ENCODE peak calls at places on chromosomes 3 and 15, in eight cellular contexts. M is psoas muscle, J is PC-9, W is fibroblast of lung, P is right lobe of liver, Z is suprapubic skin, Y is OCI-LY7, U is left lung. D is an unnamed sample.

GRCh38 chr15:86591994-86592746 is 512.5 kb downstream of the AGBL1 start:
- DNase-seq in M (peak; percentile 54), J (no peak), W (no peak), P (no peak), Z (no peak), Y (no peak), U (no peak), D (no peak)

GRCh38 chr3:12425850-12426579 is 58.3 kb upstream of the TSEN2 start:
- DNase-seq in M (no peak), J (no peak), W (no peak), P (no peak), Z (no peak), Y (no peak), U (no peak), D (no peak)

GRCh38 chr3:44208086-44208485 is 33.6 kb upstream of the TOPAZ1 start:
- DNase-seq in M (no peak), J (no peak), W (no peak), P (no peak), Z (no peak), Y (no peak), U (no peak), D (no peak)

GRCh38 chr3:182810574-182811268 is 17.4 kb downstream of the ATP11B start:
- DNase-seq in M (no peak), J (no peak), W (peak; percentile 63), P (no peak), Z (no peak), Y (no peak), U (no peak), D (no peak)

GRCh38 chr3:127709320-127710060 is 36.7 kb downstream of the ABTB1 start:
- DNase-seq in M (no peak), J (no peak), W (peak; percentile 31), P (no peak), Z (peak; percentile 19), Y (no peak), U (peak; percentile 10), D (peak; percentile 41)

GRCh38 chr3:139302084-139302800 is 41.6 kb upstream of the MRPS22 start:
- DNase-seq in M (peak; percentile 37), J (peak; percentile 97), W (peak; percentile 94), P (no peak), Z (peak; percentile 79), Y (no peak), U (peak; percentile 47), D (no peak)

GRCh38 chr15:89654847-89655805 is at the start of gene KIF7:
- DNase-seq in M (peak; percentile 48), J (peak; percentile 39), W (peak; percentile 57), P (no peak), Z (peak; percentile 63), Y (no peak), U (no peak), D (no peak)

GRCh38 chr3:122754867-122755835 is 38.5 kb downstream of the HSPBAP1 start:
- DNase-seq in M (no peak), J (peak; percentile 44), W (peak; percentile 50), P (no peak), Z (no peak), Y (peak; percentile 48), U (no peak), D (no peak)

GRCh38 chr3:151085227-151085888 is at the start of gene MED12L:
- DNase-seq in M (peak; percentile 71), J (peak; percentile 42), W (peak; percentile 70), P (peak; percentile 76), Z (no peak), Y (peak; percentile 90), U (peak; percentile 74), D (no peak)

GRCh38 chr3:88034463-88034862 is 24.3 kb downstream of the CGGBP1 start:
- DNase-seq in M (no peak), J (no peak), W (no peak), P (no peak), Z (no peak), Y (no peak), U (no peak), D (no peak)

GRCh38 chr3:47503033-47503432 is 10.5 kb downstream of the ELP6 start:
- DNase-seq in M (no peak), J (no peak), W (no peak), P (no peak), Z (no peak), Y (no peak), U (no peak), D (no peak)

GRCh38 chr15:89575656-89576416 is 567 bp downstream of the TICRR start:
- DNase-seq in M (no peak), J (no peak), W (no peak), P (peak; percentile 63), Z (peak; percentile 77), Y (peak; percentile 25), U (peak; percentile 36), D (peak; percentile 78)

GRCh38 chr3:100615684-100616083 is 6.3 kb downstream of the ADGRG7 start:
- DNase-seq in M (no peak), J (no peak), W (peak; percentile 16), P (no peak), Z (no peak), Y (no peak), U (no peak), D (no peak)

GRCh38 chr3:59189561-59190338 is 139.9 kb upstream of the CFAP20DC start:
- DNase-seq in M (no peak), J (no peak), W (no peak), P (no peak), Z (no peak), Y (no peak), U (no peak), D (no peak)

GRCh38 chr3:111819912-111820311 is 39.2 kb upstream of the PHLDB2 start:
- DNase-seq in M (no peak), J (no peak), W (no peak), P (no peak), Z (no peak), Y (no peak), U (no peak), D (no peak)

GRCh38 chr3:40336511-40337135 is 27.1 kb downstream of the EIF1B start:
- DNase-seq in M (no peak), J (no peak), W (no peak), P (no peak), Z (no peak), Y (no peak), U (no peak), D (no peak)

GRCh38 chr3:128282392-128283196 is 129.3 kb downstream of the EEFSEC start:
- DNase-seq in M (peak; percentile 76), J (no peak), W (peak; percentile 54), P (peak; percentile 73), Z (peak; percentile 74), Y (no peak), U (no peak), D (peak; percentile 74)

GRCh38 chr3:126900859-126901540 is 81.9 kb upstream of the PLXNA1 start:
- DNase-seq in M (no peak), J (no peak), W (no peak), P (no peak), Z (no peak), Y (no peak), U (no peak), D (no peak)

GRCh38 chr3:183295211-183295610 is 42.2 kb downstream of the B3GNT5 start:
- DNase-seq in M (peak; percentile 47), J (peak; percentile 98), W (peak; percentile 97), P (peak; percentile 60), Z (peak; percentile 67), Y (no peak), U (peak; percentile 54), D (no peak)

GRCh38 chr15:41971893-41972340 is 440 bp downstream of the EHD4 start:
- DNase-seq in M (no peak), J (no peak), W (no peak), P (no peak), Z (no peak), Y (no peak), U (no peak), D (peak; percentile 76)

GRCh38 chr3:171028779-171029232 is 2.3 kb upstream of the SLC2A2 start:
- DNase-seq in M (no peak), J (peak; percentile 81), W (peak; percentile 81), P (no peak), Z (no peak), Y (no peak), U (no peak), D (no peak)

DNA sequence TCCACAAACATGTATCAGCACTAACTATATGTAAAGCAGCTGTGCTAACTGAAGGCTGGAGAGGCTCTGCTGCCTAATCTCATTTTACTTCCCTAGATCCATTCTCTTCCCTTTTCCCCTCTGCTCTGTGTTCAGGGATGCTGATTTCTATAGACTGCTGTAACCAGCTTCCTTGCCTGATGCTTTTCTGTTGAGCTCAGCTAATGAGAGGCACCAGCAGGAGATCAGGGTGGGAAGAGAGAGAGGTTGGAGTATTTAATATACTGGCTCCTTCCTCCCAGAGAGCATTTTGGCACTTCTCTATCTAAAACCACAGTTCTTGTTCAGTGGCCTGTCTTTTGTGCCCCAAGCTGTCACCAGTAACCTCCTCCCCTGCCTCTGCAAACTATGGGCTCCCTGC is 69.6 kb downstream of the CADPS start:
- DNase-seq in M (no peak), J (no peak), W (no peak), P (no peak), Z (no peak), Y (no peak), U (no peak), D (no peak)
- H3K27ac ChIP-seq in M (no peak overlapping the region), J (no peak overlapping the region), W (no peak overlapping the region), P (no peak overlapping the region), Z (no peak overlapping the region), Y (peak overlapping the region; percentile 67), U (no peak overlapping the region), D (no peak overlapping the region)

GRCh38 chr15:45253330-45253729 is 1.3 kb downstream of the SLC28A2 start:
- DNase-seq in M (no peak), J (no peak), W (no peak), P (no peak), Z (no peak), Y (peak; percentile 14), U (no peak), D (no peak)
- TF ChIP-seq CTCF in M (no peak), J (peak; percentile 38), W (no peak), P (peak; percentile 10), Z (no peak), Y (peak; percentile 72), U (no peak), D (no peak)

GRCh38 chr15:58049520-58050227 is 15.8 kb downstream of the ALDH1A2 start:
- DNase-seq in M (no peak), J (no peak), W (no peak), P (no peak), Z (no peak), Y (no peak), U (no peak), D (no peak)

GRCh38 chr15:58057559-58057958 is 8.0 kb downstream of the ALDH1A2 start:
- DNase-seq in M (no peak), J (no peak), W (no peak), P (no peak), Z (no peak), Y (no peak), U (no peak), D (no peak)

GRCh38 chr15:58056015-58056414 is 9.5 kb downstream of the ALDH1A2 start:
- DNase-seq in M (no peak), J (no peak), W (no peak), P (no peak), Z (no peak), Y (no peak), U (no peak), D (no peak)

GRCh38 chr15:58052334-58052733 is 13.2 kb downstream of the ALDH1A2 start:
- DNase-seq in M (no peak), J (no peak), W (no peak), P (no peak), Z (no peak), Y (no peak), U (no peak), D (no peak)

GRCh38 chr15:58053236-58054153 is 12.0 kb downstream of the ALDH1A2 start:
- DNase-seq in M (no peak), J (no peak), W (no peak), P (no peak), Z (no peak), Y (no peak), U (no peak), D (no peak)
- H3K4me3 ChIP-seq in M (no peak overlapping the region), J (no peak overlapping the region), W (no peak overlapping the region), P (no peak overlapping the region), Z (no peak overlapping the region), Y (no peak overlapping the region), U (no peak overlapping the region), D (no peak overlapping the region)

GRCh38 chr3:58164199-58164879 is 46.4 kb downstream of the DNASE1L3 start:
- DNase-seq in M (peak; percentile 35), J (no peak), W (peak; percentile 91), P (peak; percentile 94), Z (no peak), Y (no peak), U (peak; percentile 77), D (no peak)
- H3K27ac ChIP-seq in M (no peak overlapping the region), J (no peak overlapping the region), W (peak overlapping the region; percentile 80), P (peak overlapping the region; percentile 76), Z (no peak overlapping the region), Y (no peak overlapping the region), U (peak overlapping the region; percentile 26), D (peak overlapping the region; percentile 89)

D was measured in coronary artery.